ENCODE peak calls at places on chromosome 15, in seven cellular contexts. M is HCT116, C is A549, O is K562, U is GM23338, Q is HepG2, A is GM12878. G is an unnamed sample. For H3K4me1, the result is how much of the 10 kb centered on the place peaks cover.

GRCh38 chr15:69450968-69451695 is 1.5 kb upstream of the RPLP1 start:
- DNase-seq in A (no peak), Q (peak), M (no peak), O (no peak), C (no peak), U (no peak), G (no peak)

GRCh38 chr15:66600240-66600627 is 34.4 kb upstream of the LCTL start:
- DNase-seq in M (no peak), O (no peak), U (no peak), Q (no peak), A (no peak), C (no peak), G (no peak)

GRCh38 chr15:39922450-39923092 is 2.5 kb upstream of the GPR176 start:
- DNase-seq in O (no peak), C (no peak), M (no peak), Q (no peak), U (peak), A (no peak), G (no peak)

GRCh38 chr15:92277776-92278175 is 115.9 kb upstream of the ST8SIA2 start:
- DNase-seq in M (peak), C (peak), O (no peak), A (no peak), Q (no peak), U (peak), G (no peak)

GRCh38 chr15:88775776-88776175 is 27.5 kb upstream of the ACAN start:
- DNase-seq in A (no peak), C (no peak), Q (no peak), O (no peak), M (no peak), U (no peak), G (no peak)

GRCh38 chr15:78621810-78622402 is 1.1 kb upstream of the CHRNA3 start:
- DNase-seq in A (no peak), M (no peak), C (no peak), U (no peak), O (no peak), Q (no peak), G (no peak)

GRCh38 chr15:96916750-96917149 is 586.2 kb downstream of the NR2F2 start:
- DNase-seq in A (no peak), M (no peak), Q (no peak), O (no peak), U (no peak), C (no peak), G (no peak)

GRCh38 chr15:42720071-42720470 is 16.9 kb downstream of the CDAN1 start:
- DNase-seq in U (no peak), C (no peak), A (no peak), M (no peak), O (no peak), Q (no peak), G (no peak)

GRCh38 chr15:62845239-62846126 is 197.1 kb upstream of the TPM1 start:
- DNase-seq in O (no peak), A (no peak), M (no peak), C (peak), Q (peak), U (no peak), G (no peak)

GRCh38 chr15:76936671-76937070 is 5.1 kb downstream of the RCN2 start:
- DNase-seq in O (no peak), U (no peak), C (no peak), Q (peak), M (no peak), A (no peak), G (no peak)

GRCh38 chr15:31270767-31271166 is 55.9 kb upstream of the KLF13 start:
- DNase-seq in Q (no peak), O (peak), C (no peak), U (peak), M (no peak), A (no peak), G (no peak)

GRCh38 chr15:73081321-73081958 is 29.2 kb downstream of the NEO1 start:
- DNase-seq in A (no peak), O (peak), M (peak), U (peak), Q (peak), C (peak), G (peak)

GRCh38 chr15:70197318-70197944 is 99.7 kb upstream of the TLE3 start:
- DNase-seq in A (no peak), O (no peak), U (no peak), Q (no peak), M (no peak), C (no peak), G (no peak)

GRCh38 chr15:95996494-95996893 is 334.0 kb upstream of the NR2F2 start:
- DNase-seq in C (no peak), A (no peak), U (no peak), O (no peak), M (no peak), Q (no peak), G (no peak)

GRCh38 chr15:80179025-80179759 is 26.4 kb downstream of the FAH start:
- DNase-seq in U (no peak), O (no peak), Q (no peak), M (no peak), C (peak), A (no peak), G (peak)

GRCh38 chr15:40301467-40302179 is 6.1 kb downstream of the PLCB2 start:
- DNase-seq in M (no peak), O (peak), U (peak), C (no peak), Q (no peak), A (no peak), G (no peak)

GRCh38 chr15:36843822-36844221 is 256.5 kb downstream of the MEIS2 start:
- DNase-seq in U (no peak), M (no peak), A (no peak), O (no peak), C (no peak), Q (no peak), G (no peak)

GRCh38 chr15:85639752-85640381 is 154.9 kb downstream of the KLHL25 start:
- DNase-seq in A (no peak), U (no peak), O (no peak), M (no peak), Q (no peak), C (no peak), G (no peak)

GRCh38 chr15:64112904-64113303 is 17.1 kb downstream of the SNX1 start:
- DNase-seq in A (no peak), U (no peak), Q (no peak), O (no peak), C (no peak), M (no peak), G (no peak)

GRCh38 chr15:72341361-72341760 is 21.4 kb upstream of the CELF6 start:
- DNase-seq in O (no peak), Q (no peak), A (no peak), M (peak), C (no peak), U (peak), G (no peak)

GRCh38 chr15:63198752-63199250 is 9.4 kb downstream of the RAB8B start:
- DNase-seq in U (no peak), M (no peak), Q (no peak), C (no peak), O (no peak), A (no peak), G (no peak)

GRCh38 chr15:61796056-61796455 is 264.2 kb downstream of the VPS13C start:
- DNase-seq in U (no peak), C (no peak), A (no peak), Q (no peak), O (no peak), M (no peak), G (no peak)

GRCh38 chr15:63970723-63971426 is 75.4 kb downstream of the DAPK2 start:
- DNase-seq in O (no peak), C (no peak), A (peak), M (no peak), Q (no peak), U (no peak), G (no peak)

GRCh38 chr15:82045179-82045891 is 483 bp downstream of the MEX3B start:
- DNase-seq in O (no peak), Q (no peak), U (peak), A (no peak), C (peak), M (no peak), G (no peak)

GRCh38 chr15:97443101-97443500 is 517.4 kb upstream of the ARRDC4 start:
- DNase-seq in O (no peak), A (no peak), C (no peak), M (no peak), Q (no peak), U (no peak), G (no peak)

GRCh38 chr15:81074773-81075172 is 59.3 kb upstream of the CFAP161 start:
- DNase-seq in O (no peak), Q (no peak), C (no peak), A (no peak), M (no peak), U (no peak), G (no peak)

GRCh38 chr15:64443747-64444621 is 16.4 kb upstream of the ZNF609 start:
- DNase-seq in U (no peak), A (no peak), M (peak), O (peak), C (peak), Q (peak), G (peak)

GRCh38 chr15:62901916-62902554 is 140.5 kb upstream of the TPM1 start:
- DNase-seq in O (no peak), C (no peak), A (no peak), Q (no peak), M (no peak), U (no peak), G (no peak)

GRCh38 chr15:40512440-40512839 is 41.7 kb downstream of the CHST14 start:
- DNase-seq in C (no peak), A (no peak), U (no peak), O (no peak), Q (no peak), M (no peak), G (no peak)

GRCh38 chr15:52680756-52681155 is 1.6 kb upstream of the ATOSA start:
- DNase-seq in A (no peak), U (no peak), C (no peak), M (no peak), Q (no peak), O (no peak), G (no peak)

GRCh38 chr15:88756926-88757325 is 46.3 kb upstream of the ACAN start:
- DNase-seq in O (no peak), A (no peak), U (no peak), M (no peak), C (no peak), Q (no peak), G (no peak)

GRCh38 chr15:70783610-70784021 is 20.3 kb upstream of the UACA start:
- DNase-seq in C (no peak), A (no peak), O (no peak), M (no peak), U (no peak), Q (peak), G (no peak)

GRCh38 chr15:72382146-72382545 is 6.3 kb upstream of the HEXA start:
- DNase-seq in M (no peak), A (no peak), U (peak), O (no peak), C (no peak), Q (peak), G (peak)

GRCh38 chr15:71808311-71809020 is 1.9 kb upstream of the NR2E3 start:
- DNase-seq in M (no peak), O (no peak), C (no peak), U (no peak), A (no peak), Q (no peak), G (no peak)

GRCh38 chr15:66738116-66738515 is 36.1 kb downstream of the SMAD6 start:
- DNase-seq in O (no peak), A (no peak), M (no peak), U (no peak), C (no peak), Q (no peak), G (no peak)

GRCh38 chr15:88635343-88635742 is 3.5 kb upstream of the ISG20 start:
- DNase-seq in A (no peak), M (no peak), Q (no peak), C (no peak), U (no peak), O (no peak), G (no peak)

GRCh38 chr15:80870893-80871292 is 91.7 kb downstream of the CEMIP start:
- DNase-seq in Q (no peak), U (no peak), A (no peak), M (no peak), C (no peak), O (no peak), G (no peak)

GRCh38 chr15:74857082-74857655 is 14.2 kb upstream of the ULK3 start:
- DNase-seq in O (no peak), Q (no peak), C (no peak), A (peak), U (no peak), M (no peak), G (no peak)
- H3K27ac ChIP-seq in O (peak), Q (no peak), C (no peak), A (peak), U (no peak), M (peak), G (no peak)

GRCh38 chr15:25829075-25829474 is 34.1 kb downstream of the ATP10A start:
- DNase-seq in O (no peak), M (no peak), U (no peak), A (no peak), Q (no peak), C (no peak), G (no peak)

GRCh38 chr15:25830844-25831443 is 32.2 kb downstream of the ATP10A start:
- DNase-seq in A (no peak), O (no peak), U (no peak), C (no peak), Q (no peak), M (no peak), G (no peak)

GRCh38 chr15:25824618-25825017 is 38.5 kb downstream of the ATP10A start:
- DNase-seq in M (no peak), A (no peak), U (no peak), Q (no peak), C (no peak), O (no peak), G (no peak)

GRCh38 chr15:25825215-25825614 is 37.9 kb downstream of the ATP10A start:
- DNase-seq in C (no peak), Q (no peak), U (no peak), M (no peak), O (no peak), A (no peak), G (no peak)
- TF ChIP-seq REST in C (no peak), Q (no peak), U (no peak), M (no peak), O (no peak), A (no peak), G (no peak)

GRCh38 chr15:57506422-57506821 is 85.3 kb upstream of the MYZAP start:
- DNase-seq in M (no peak), Q (no peak), U (peak), A (no peak), C (no peak), O (peak), G (no peak)
- H3K4me1 ChIP-seq in M (under half), Q (half or more), U (under half), A (under half), C (under half), O (under half), G (under half)

DNA sequence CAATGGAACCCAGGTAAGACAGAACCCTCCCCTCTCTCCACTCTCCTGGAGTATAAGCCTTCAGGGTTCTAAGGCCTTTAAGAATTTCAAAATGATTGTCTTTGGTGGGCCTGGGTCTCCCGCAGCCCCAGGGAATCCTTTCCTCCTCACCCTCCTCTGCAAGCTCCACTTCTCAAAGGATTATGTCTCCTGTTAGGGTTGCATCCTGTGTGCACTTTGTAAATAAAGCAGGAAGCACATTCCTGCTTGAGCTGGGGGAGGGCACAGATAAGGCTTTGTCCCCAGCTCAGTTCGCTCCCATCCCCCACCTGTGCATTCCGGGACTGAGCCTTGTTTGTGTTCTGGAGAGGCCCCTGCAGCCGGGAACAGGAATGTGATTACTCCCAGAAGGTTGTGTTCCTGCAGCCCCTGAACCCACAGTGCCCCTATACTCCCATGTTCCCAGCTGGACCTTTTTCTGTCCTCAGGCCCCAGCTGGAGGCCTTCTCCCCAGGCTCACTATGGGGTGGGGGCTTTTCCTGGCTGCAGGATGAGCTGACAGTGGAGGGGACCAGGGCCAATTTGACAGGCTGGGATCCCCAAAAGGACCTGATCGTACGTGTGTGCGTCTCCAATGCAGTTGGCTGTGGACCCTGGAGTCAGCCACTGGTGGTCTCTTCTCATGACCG is 9.5 kb downstream of the TYRO3 start:
- DNase-seq in O (peak), C (no peak), M (no peak), A (no peak), U (peak), Q (peak), G (no peak)
- H3K27ac ChIP-seq in O (peak), C (no peak), M (no peak), A (no peak), U (peak), Q (peak), G (no peak)

DNA sequence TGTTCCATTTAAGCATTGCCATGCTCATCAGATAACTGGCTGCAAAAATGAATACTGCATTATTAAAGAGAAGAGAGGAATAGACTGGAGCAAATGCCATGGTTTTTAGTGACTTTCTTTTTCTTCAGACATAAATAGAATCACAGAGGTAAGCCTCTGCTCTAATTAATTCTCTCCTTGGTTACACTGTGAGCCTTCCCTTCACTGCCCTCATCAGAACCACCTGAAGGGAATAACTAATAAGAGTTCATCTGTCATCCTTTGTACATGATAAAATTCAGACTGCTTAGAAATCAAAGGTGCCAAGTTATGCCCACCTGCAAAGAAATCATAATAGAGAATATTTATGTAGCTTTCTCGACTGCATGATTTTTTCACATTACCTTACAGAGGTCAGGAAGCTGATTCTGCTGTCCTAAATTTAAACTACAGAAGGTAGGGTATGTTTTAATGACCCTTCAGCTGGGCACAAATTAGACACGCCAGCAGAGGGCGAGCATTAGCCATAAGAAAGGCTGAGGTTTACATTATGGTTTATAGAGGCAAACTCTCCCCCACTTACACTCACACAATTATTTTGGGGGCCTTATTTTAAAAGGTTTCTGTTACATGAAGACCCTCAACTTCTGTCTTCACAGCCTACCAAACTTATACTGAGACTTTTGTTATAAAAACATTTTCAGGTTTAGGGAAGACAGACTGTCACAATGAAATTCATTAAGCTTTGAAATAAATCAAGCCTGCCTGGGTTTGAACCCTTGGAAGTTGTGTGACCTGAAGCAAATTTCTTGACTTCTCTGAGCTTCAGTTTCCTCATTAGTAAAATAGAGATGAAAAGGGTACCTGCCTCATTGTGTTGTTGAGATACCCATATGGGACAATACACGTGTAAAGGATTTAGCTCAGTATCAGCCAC is 15.3 kb upstream of the UNC13C start:
- DNase-seq in O (no peak), M (no peak), C (no peak), U (peak), A (no peak), Q (peak), G (no peak)
- TF ChIP-seq REST in O (no peak), M (no peak), C (no peak), U (no peak), A (no peak), Q (no peak), G (no peak)

GRCh38 chr15:60444289-60444912 is 34.5 kb downstream of the ICE2 start:
- DNase-seq in C (peak), M (no peak), U (no peak), A (no peak), Q (peak), O (no peak), G (no peak)

GRCh38 chr15:60442031-60442665 is 36.8 kb downstream of the ICE2 start:
- DNase-seq in O (no peak), A (no peak), Q (no peak), U (no peak), C (no peak), M (no peak), G (no peak)

GRCh38 chr15:60441323-60441722 is 37.6 kb downstream of the ICE2 start:
- DNase-seq in Q (no peak), M (no peak), A (no peak), O (no peak), C (no peak), U (no peak), G (no peak)

GRCh38 chr15:60438626-60439025 is 40.3 kb downstream of the ICE2 start:
- DNase-seq in Q (no peak), M (no peak), C (no peak), U (no peak), A (no peak), O (no peak), G (no peak)

GRCh38 chr15:60442763-60443162 is 36.2 kb downstream of the ICE2 start:
- DNase-seq in O (no peak), C (no peak), Q (no peak), U (no peak), M (no peak), A (no peak), G (no peak)
- H3K4me1 ChIP-seq in O (under half), C (half or more), Q (under half), U (under half), M (under half), A (under half), G (under half)

GRCh38 chr15:99174989-99175388 is 70.1 kb downstream of the SYNM start:
- DNase-seq in A (no peak), U (no peak), C (no peak), M (no peak), Q (no peak), O (no peak), G (no peak)
- H3K27ac ChIP-seq in A (no peak), U (no peak), C (no peak), M (no peak), Q (no peak), O (no peak), G (no peak)

G was measured in Panc1.